ENCODE peak calls at places on chromosomes 5 and 9, in eight cellular contexts. Y, N, I, A, H, G, Z and D are unnamed samples.
A peak's percentile ranks its signal among the peaks of the same experiment; 100 is the strongest.

GRCh38 chr9:132311978-132312377 is 42.8 kb downstream of the SETX start:
- DNase-seq in Y (no peak), N (no peak), I (no peak), A (no peak), H (no peak), G (no peak), Z (no peak), D (no peak)

GRCh38 chr5:10800852-10801251 is 39.8 kb upstream of the DAP start:
- DNase-seq in Y (no peak), N (no peak), I (no peak), A (no peak), H (no peak), G (no peak), Z (no peak), D (no peak)

GRCh38 chr5:40204157-40204556 is 475.6 kb upstream of the PTGER4 start:
- DNase-seq in Y (no peak), N (no peak), I (no peak), A (no peak), H (no peak), G (no peak), Z (no peak), D (no peak)

GRCh38 chr5:151617841-151618710 is 26.9 kb upstream of the FAT2 start:
- DNase-seq in Y (no peak), N (peak; percentile 58), I (no peak), A (no peak), H (no peak), G (no peak), Z (no peak), D (no peak)

GRCh38 chr5:157516016-157516415 is 56.0 kb downstream of the NIPAL4 start:
- DNase-seq in Y (no peak), N (peak; percentile 30), I (no peak), A (no peak), H (no peak), G (peak; percentile 57), Z (no peak), D (no peak)

GRCh38 chr5:142998316-142998862 is 228.2 kb downstream of the ARHGAP26 start:
- DNase-seq in Y (no peak), N (no peak), I (no peak), A (no peak), H (no peak), G (no peak), Z (no peak), D (no peak)

GRCh38 chr5:121746763-121747162 is 104.9 kb upstream of the FTMT start:
- DNase-seq in Y (no peak), N (no peak), I (no peak), A (no peak), H (no peak), G (no peak), Z (no peak), D (no peak)

GRCh38 chr9:19371942-19372341 is 8.1 kb downstream of the RPS6 start:
- DNase-seq in Y (no peak), N (peak; percentile 48), I (no peak), A (no peak), H (no peak), G (no peak), Z (no peak), D (no peak)

GRCh38 chr5:141716009-141716408 is 34.0 kb upstream of the ARAP3 start:
- DNase-seq in Y (no peak), N (no peak), I (no peak), A (no peak), H (no peak), G (no peak), Z (no peak), D (no peak)

GRCh38 chr5:79617539-79617938 is 5.3 kb downstream of the TENT2 start:
- DNase-seq in Y (no peak), N (no peak), I (no peak), A (no peak), H (no peak), G (no peak), Z (no peak), D (no peak)

GRCh38 chr9:37034938-37035471 is 937 bp upstream of the PAX5 start:
- DNase-seq in Y (no peak), N (no peak), I (no peak), A (no peak), H (peak; percentile 69), G (no peak), Z (no peak), D (no peak)

GRCh38 chr5:120657083-120657482 is 193.0 kb downstream of the PRR16 start:
- DNase-seq in Y (no peak), N (no peak), I (no peak), A (no peak), H (no peak), G (no peak), Z (no peak), D (no peak)

GRCh38 chr9:136587145-136587943 is 41.5 kb upstream of the NOTCH1 start:
- DNase-seq in Y (peak; percentile 31), N (no peak), I (peak; percentile 91), A (no peak), H (peak; percentile 85), G (peak; percentile 81), Z (peak; percentile 65), D (peak; percentile 93)

GRCh38 chr9:84917366-84918063 is 248.0 kb downstream of the NTRK2 start:
- DNase-seq in Y (no peak), N (no peak), I (no peak), A (no peak), H (no peak), G (no peak), Z (peak; percentile 62), D (no peak)

GRCh38 chr5:155368490-155368889 is 354.9 kb downstream of the KIF4B start:
- DNase-seq in Y (no peak), N (no peak), I (no peak), A (no peak), H (no peak), G (no peak), Z (no peak), D (no peak)

GRCh38 chr9:129561594-129562281 is 59.2 kb downstream of the C9orf50 start:
- DNase-seq in Y (peak; percentile 55), N (no peak), I (peak; percentile 60), A (peak; percentile 67), H (no peak), G (no peak), Z (no peak), D (no peak)

GRCh38 chr9:120878188-120879130 is 1.5 kb upstream of the PHF19 start:
- DNase-seq in Y (no peak), N (no peak), I (no peak), A (no peak), H (no peak), G (no peak), Z (no peak), D (no peak)
- TF ChIP-seq POLR2A in Y (no peak), N (no peak), I (no peak), A (no peak), H (no peak), G (no peak), Z (no peak), D (no peak)

GRCh38 chr5:168315991-168316578 is 24.6 kb downstream of the WWC1 start:
- DNase-seq in Y (peak; percentile 87), N (no peak), I (no peak), A (peak; percentile 56), H (no peak), G (no peak), Z (peak; percentile 76), D (no peak)

GRCh38 chr5:168318237-168318636 is 26.8 kb downstream of the WWC1 start:
- DNase-seq in Y (no peak), N (no peak), I (no peak), A (no peak), H (no peak), G (no peak), Z (no peak), D (no peak)

GRCh38 chr5:168315416-168315990 is 24.1 kb downstream of the WWC1 start:
- DNase-seq in Y (no peak), N (no peak), I (no peak), A (no peak), H (no peak), G (no peak), Z (no peak), D (no peak)

GRCh38 chr5:168317096-168317520 is 25.7 kb downstream of the WWC1 start:
- DNase-seq in Y (no peak), N (no peak), I (no peak), A (no peak), H (no peak), G (no peak), Z (no peak), D (no peak)

DNA sequence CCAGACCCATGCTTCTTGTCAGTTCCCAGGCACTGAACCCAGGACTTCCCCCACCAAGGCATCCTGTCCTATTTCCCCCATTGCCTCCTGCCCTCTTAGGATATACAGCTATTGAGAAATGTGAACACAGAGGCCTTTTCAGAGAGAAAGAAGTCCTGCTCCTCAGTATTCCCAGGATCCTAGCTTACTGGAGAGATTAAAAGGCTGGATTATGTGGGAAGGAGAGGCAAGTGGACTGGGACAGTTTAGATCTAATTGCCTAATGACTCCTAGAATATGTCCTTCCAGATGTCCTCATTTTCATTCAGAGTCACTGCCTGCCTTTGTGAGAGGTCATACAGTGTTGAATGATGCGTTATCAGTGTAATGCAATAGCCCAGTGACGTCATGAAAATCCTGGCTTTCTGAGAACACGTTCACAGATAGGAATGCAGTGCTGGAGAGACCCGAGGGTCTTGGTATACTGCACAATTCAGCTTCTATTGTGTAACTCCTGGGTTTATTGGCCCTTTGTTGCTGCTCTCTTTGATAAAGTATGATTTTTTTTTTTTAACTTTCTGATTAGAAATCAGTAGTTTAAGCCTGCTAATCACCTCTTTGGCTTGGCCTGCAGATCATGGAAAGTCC is 26.2 kb downstream of the WWC1 start:
- DNase-seq in Y (peak; percentile 44), N (peak; percentile 98), I (no peak), A (no peak), H (no peak), G (no peak), Z (no peak), D (no peak)
- TF ChIP-seq POLR2A in Y (no peak), N (no peak), I (no peak), A (peak; percentile 42), H (no peak), G (no peak), Z (no peak), D (no peak)

GRCh38 chr9:99660191-99660636 is 161.5 kb upstream of the NR4A3 start:
- DNase-seq in Y (no peak), N (no peak), I (no peak), A (no peak), H (no peak), G (no peak), Z (no peak), D (peak; percentile 12)
- TF ChIP-seq POLR2A in Y (no peak), N (no peak), I (no peak), A (no peak), H (no peak), G (no peak), Z (no peak), D (no peak)

DNA sequence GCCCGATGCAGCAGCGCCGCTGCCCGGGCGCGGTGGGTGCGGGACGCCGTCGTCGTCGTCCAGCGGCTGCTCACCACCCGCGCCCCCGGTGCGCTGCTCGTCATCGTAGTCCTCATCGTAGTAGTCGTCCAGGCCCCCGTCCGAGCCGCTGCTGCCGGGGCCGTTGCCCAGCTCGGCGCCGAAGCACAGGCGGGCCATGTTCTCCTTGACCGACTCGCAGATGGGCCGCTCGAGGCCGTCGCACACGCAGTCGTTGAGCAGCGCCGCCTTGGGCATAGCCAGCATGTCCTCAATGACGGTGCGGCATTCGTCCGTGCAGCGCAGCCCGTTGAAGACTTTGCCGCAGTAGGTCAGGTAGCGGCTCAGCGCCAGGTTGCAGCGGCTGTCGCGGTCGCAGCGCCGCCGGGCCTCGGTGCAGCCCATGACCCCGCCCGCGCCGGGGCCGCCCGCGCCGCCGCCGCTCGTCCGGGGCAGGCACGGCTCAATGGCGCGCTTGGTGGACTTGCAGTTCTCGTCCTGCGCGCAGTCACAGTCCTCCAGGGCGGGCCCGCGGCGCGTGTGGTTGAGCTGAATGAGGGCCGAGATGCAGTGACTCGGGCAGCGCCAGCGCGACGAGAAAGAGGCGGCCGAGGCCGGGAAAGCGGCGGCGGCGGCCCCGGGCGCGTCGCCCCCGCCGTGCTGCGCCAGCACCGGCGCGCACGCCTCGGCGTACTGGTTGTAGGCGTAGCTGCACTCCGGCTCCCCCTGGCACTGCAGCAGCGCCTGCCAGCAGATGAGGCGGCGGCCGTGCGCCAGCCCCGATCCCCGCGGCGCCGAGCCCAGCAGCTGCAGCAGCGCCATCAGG is 1.2 kb downstream of the GAS1 start:
- DNase-seq in Y (peak; percentile 66), N (peak; percentile 70), I (peak; percentile 76), A (peak; percentile 78), H (peak; percentile 73), G (peak; percentile 45), Z (peak; percentile 44), D (peak; percentile 83)
- TF ChIP-seq POLR2A in Y (no peak), N (peak; percentile 13), I (no peak), A (peak; percentile 34), H (no peak), G (no peak), Z (no peak), D (no peak)